ENCODE peak calls at places on chromosomes 13 and 19, in eight cellular contexts. R, E, P, O, K, A, F and L are unnamed samples.

GRCh38 chr19:56751078-56751489 is 79.5 kb upstream of the ZNF835 start:
- DNase-seq in R (no peak), E (no peak), P (no peak), O (no peak), K (peak; percentile 70), A (no peak), F (no peak), L (peak; percentile 4)

GRCh38 chr13:48156466-48156865 is 61.6 kb upstream of the MED4 start:
- DNase-seq in R (no peak), E (no peak), P (no peak), O (no peak), K (no peak), A (peak; percentile 29), F (no peak), L (no peak)

GRCh38 chr13:20136781-20137703 is 23.8 kb downstream of the GJA3 start:
- DNase-seq in R (no peak), E (no peak), P (no peak), O (peak; percentile 27), K (no peak), A (peak; percentile 82), F (peak; percentile 72), L (peak; percentile 25)

GRCh38 chr13:30737511-30738342 is 2.4 kb downstream of the ALOX5AP start:
- DNase-seq in R (no peak), E (no peak), P (no peak), O (no peak), K (no peak), A (no peak), F (no peak), L (no peak)

GRCh38 chr19:49683814-49684250 is 5.6 kb upstream of the ADM5 start:
- DNase-seq in R (no peak), E (no peak), P (no peak), O (no peak), K (no peak), A (no peak), F (no peak), L (no peak)

GRCh38 chr13:74288361-74288911 is 154.2 kb upstream of the KLF12 start:
- DNase-seq in R (no peak), E (no peak), P (no peak), O (no peak), K (no peak), A (peak; percentile 46), F (peak; percentile 46), L (no peak)

GRCh38 chr19:35120492-35120891 is 4.9 kb downstream of the FXYD3 start:
- DNase-seq in R (no peak), E (no peak), P (no peak), O (peak; percentile 91), K (no peak), A (no peak), F (no peak), L (peak; percentile 29)

GRCh38 chr13:30730526-30730925 is 4.8 kb upstream of the ALOX5AP start:
- DNase-seq in R (no peak), E (no peak), P (no peak), O (no peak), K (no peak), A (peak; percentile 69), F (peak; percentile 40), L (no peak)

GRCh38 chr13:59744747-59745394 is 418.9 kb downstream of the DIAPH3 start:
- DNase-seq in R (no peak), E (no peak), P (no peak), O (no peak), K (no peak), A (peak; percentile 28), F (no peak), L (peak; percentile 10)

GRCh38 chr13:73729046-73729445 is 405.2 kb downstream of the KLF12 start:
- DNase-seq in R (no peak), E (no peak), P (no peak), O (no peak), K (no peak), A (no peak), F (no peak), L (no peak)

GRCh38 chr13:109331898-109332297 is 454.5 kb downstream of the IRS2 start:
- DNase-seq in R (no peak), E (no peak), P (no peak), O (no peak), K (no peak), A (peak; percentile 17), F (peak; percentile 78), L (no peak)

GRCh38 chr19:51079486-51080110 is 3.1 kb downstream of the KLK14 start:
- DNase-seq in R (no peak), E (no peak), P (no peak), O (no peak), K (no peak), A (no peak), F (no peak), L (peak; percentile 83)

GRCh38 chr19:41323430-41324125 is 13.6 kb downstream of the CCDC97 start:
- DNase-seq in R (no peak), E (peak; percentile 93), P (peak; percentile 88), O (peak; percentile 59), K (peak; percentile 84), A (peak; percentile 37), F (peak; percentile 88), L (peak; percentile 97)

DNA sequence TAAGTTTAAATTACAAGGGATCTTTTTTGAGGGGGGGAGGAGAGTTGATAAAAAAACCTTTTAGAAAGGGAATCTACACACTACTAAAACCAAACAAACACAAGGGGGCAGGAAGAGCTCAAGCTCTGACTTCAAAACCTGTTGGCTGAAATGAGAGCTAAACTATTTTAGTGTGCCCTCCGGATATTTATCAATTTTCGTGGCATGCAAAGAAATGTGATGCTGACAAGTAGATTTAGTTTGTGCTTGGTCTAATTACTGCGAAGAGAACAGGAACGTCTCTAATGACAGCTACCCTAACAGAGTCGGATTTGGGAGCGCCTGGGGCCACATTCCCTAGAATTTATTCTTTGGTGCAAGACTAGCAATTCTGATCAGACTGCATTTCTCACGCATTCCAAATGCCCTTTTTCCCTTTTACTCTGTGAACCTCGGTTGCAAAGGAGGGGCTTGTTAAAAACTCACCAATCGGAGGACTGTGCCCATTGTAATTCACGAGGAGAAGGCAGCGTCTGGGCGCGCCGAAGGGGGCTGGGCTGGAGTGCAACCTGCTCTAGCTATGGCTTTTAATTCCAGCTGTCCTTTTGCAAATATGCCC is 804 bp upstream of the FREM2 start:
- DNase-seq in R (no peak), E (no peak), P (no peak), O (peak; percentile 9), K (no peak), A (peak; percentile 85), F (peak; percentile 58), L (peak; percentile 15)
- H3K27ac ChIP-seq in R (peak overlapping the region; percentile 24), E (no peak overlapping the region), P (peak overlapping the region; percentile 63), O (no peak overlapping the region), K (no peak overlapping the region), A (peak overlapping the region; percentile 78), F (no peak overlapping the region), L (peak overlapping the region; percentile 56)

GRCh38 chr13:42849200-42849599 is 67.8 kb downstream of the FAM216B start:
- DNase-seq in R (no peak), E (no peak), P (no peak), O (no peak), K (no peak), A (no peak), F (no peak), L (no peak)

GRCh38 chr13:42852102-42852501 is 70.7 kb downstream of the FAM216B start:
- DNase-seq in R (no peak), E (no peak), P (no peak), O (no peak), K (no peak), A (no peak), F (no peak), L (no peak)

GRCh38 chr13:42847891-42848663 is 66.7 kb downstream of the FAM216B start:
- DNase-seq in R (no peak), E (no peak), P (no peak), O (no peak), K (no peak), A (no peak), F (no peak), L (peak; percentile 57)
- TF ChIP-seq CTCF in R (no peak), E (no peak), P (no peak), O (no peak), K (no peak), A (no peak), F (no peak), L (no peak)

DNA sequence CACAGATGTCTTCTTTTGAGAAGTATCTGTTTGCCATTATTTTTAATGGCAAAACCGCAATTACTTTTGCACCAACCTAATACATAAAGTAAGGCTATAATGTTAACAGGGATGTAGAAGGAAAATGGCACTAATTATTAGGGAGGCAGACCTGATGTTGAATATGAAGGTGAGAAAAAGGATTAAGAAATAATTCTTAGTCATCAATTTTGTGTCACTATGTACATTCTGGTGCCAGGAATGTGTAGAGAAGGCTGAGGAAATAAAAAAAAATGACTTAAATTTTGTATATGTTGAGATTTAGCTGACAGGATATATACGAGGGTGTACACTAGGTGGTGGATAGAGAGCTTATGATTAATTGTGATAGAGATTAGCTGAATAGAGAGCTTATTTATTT is 12.6 kb downstream of the ZNF585B start:
- DNase-seq in R (no peak), E (no peak), P (no peak), O (no peak), K (no peak), A (no peak), F (no peak), L (no peak)
- H3K27ac ChIP-seq in R (no peak overlapping the region), E (no peak overlapping the region), P (no peak overlapping the region), O (no peak overlapping the region), K (no peak overlapping the region), A (no peak overlapping the region), F (no peak overlapping the region), L (no peak overlapping the region)

GRCh38 chr19:2661615-2662014 is 40.9 kb downstream of the GNG7 start:
- DNase-seq in R (no peak), E (no peak), P (no peak), O (peak; percentile 46), K (no peak), A (peak; percentile 57), F (no peak), L (no peak)

GRCh38 chr19:2665103-2665502 is 37.4 kb downstream of the GNG7 start:
- DNase-seq in R (no peak), E (no peak), P (no peak), O (no peak), K (no peak), A (no peak), F (no peak), L (no peak)

GRCh38 chr19:2666344-2666994 is 36.0 kb downstream of the GNG7 start:
- DNase-seq in R (no peak), E (no peak), P (no peak), O (no peak), K (no peak), A (no peak), F (no peak), L (no peak)

GRCh38 chr19:2659856-2660432 is 42.5 kb downstream of the GNG7 start:
- DNase-seq in R (no peak), E (no peak), P (no peak), O (peak; percentile 97), K (no peak), A (no peak), F (no peak), L (no peak)

DNA sequence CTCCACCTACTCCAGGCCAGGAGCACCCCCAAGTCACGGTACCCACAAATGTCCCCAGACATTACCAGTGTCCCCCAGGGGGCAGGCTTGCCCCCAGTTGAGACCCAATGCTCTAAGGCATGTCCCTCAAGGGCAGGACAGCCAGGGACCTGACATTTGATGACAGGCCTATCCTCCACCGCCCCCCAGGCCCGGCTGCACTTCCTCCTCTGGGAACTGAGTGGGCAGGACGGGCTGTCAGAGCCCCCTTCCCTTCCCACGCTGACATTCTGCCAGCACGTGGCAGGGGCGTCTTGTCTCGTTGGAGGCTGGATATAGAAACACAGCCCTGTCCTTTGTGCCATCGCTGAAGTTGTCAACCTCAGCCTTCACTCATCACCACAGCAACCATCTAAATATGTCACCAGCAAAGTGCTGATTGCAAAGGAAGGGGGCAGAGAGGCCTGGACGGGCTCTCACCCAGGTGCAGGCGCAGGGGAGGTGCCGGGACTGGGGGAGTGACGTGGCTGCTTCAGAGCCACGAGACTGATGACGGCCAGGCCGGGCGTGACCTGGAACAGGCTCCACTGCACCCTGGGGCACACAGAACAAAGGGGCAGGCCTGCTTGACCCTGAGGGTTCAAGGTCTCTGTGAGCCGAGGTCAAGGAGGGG is 38.4 kb downstream of the GNG7 start:
- DNase-seq in R (no peak), E (no peak), P (no peak), O (peak; percentile 16), K (no peak), A (no peak), F (no peak), L (peak; percentile 7)
- TF ChIP-seq CTCF in R (no peak), E (no peak), P (no peak), O (peak; percentile 39), K (no peak), A (peak; percentile 31), F (no peak), L (no peak)